ENCODE peak calls at places on chromosome X, in five cellular contexts. Y is cardiac muscle cell, T is AG04450, Q is fibroblast of the aortic adventitia, V is neural crest cell. P is an unnamed sample.
A peak's percentile ranks its signal among the peaks of the same experiment; 100 is the strongest.

GRCh38 chrX:30889147-30890125 is at the start of gene TAB3:
- DNase-seq in Y (peak; percentile 94), T (peak; percentile 93), Q (peak; percentile 96), V (peak; percentile 75), P (peak; percentile 95)

GRCh38 chrX:118726887-118727685 is at the start of gene IL13RA1:
- DNase-seq in Y (peak; percentile 92), T (no peak), Q (peak; percentile 65), V (peak; percentile 54), P (peak; percentile 62)

GRCh38 chrX:3461824-3462508 is 115.5 kb upstream of the MXRA5 start:
- DNase-seq in Y (no peak), T (no peak), Q (no peak), V (no peak), P (no peak)

GRCh38 chrX:15877380-15877779 is 22.8 kb upstream of the AP1S2 start:
- DNase-seq in Y (no peak), T (peak; percentile 10), Q (peak; percentile 49), V (no peak), P (no peak)

GRCh38 chrX:34299451-34299967 is 167.4 kb upstream of the FAM47A start:
- DNase-seq in Y (no peak), T (no peak), Q (no peak), V (no peak), P (no peak)

GRCh38 chrX:104922206-104922621 is 298.3 kb downstream of the TEX13A start:
- DNase-seq in Y (peak; percentile 75), T (peak; percentile 2), Q (peak; percentile 65), V (peak; percentile 60), P (peak; percentile 62)

GRCh38 chrX:21740329-21741274 is 17.3 kb downstream of the SMPX start:
- DNase-seq in Y (peak; percentile 32), T (no peak), Q (no peak), V (no peak), P (no peak)

GRCh38 chrX:9928083-9928482 is 39.1 kb upstream of the CLDN34 start:
- DNase-seq in Y (peak; percentile 25), T (no peak), Q (no peak), V (peak; percentile 13), P (no peak)

GRCh38 chrX:54640721-54641120 is 110.7 kb downstream of the GNL3L start:
- DNase-seq in Y (peak; percentile 48), T (no peak), Q (no peak), V (no peak), P (no peak)

GRCh38 chrX:23592741-23593140 is 74.6 kb upstream of the PRDX4 start:
- DNase-seq in Y (no peak), T (no peak), Q (no peak), V (no peak), P (no peak)

GRCh38 chrX:107996124-107996523 is 14.0 kb upstream of the TEX13B start:
- DNase-seq in Y (no peak), T (no peak), Q (no peak), V (no peak), P (no peak)

GRCh38 chrX:15207384-15207783 is 62.5 kb downstream of the ASB9 start:
- DNase-seq in Y (no peak), T (no peak), Q (no peak), V (no peak), P (no peak)

GRCh38 chrX:4708970-4709760 is 995.7 kb upstream of the PRKX start:
- DNase-seq in Y (no peak), T (no peak), Q (no peak), V (no peak), P (no peak)

GRCh38 chrX:45803383-45803921 is 602.8 kb upstream of the DIPK2B start:
- DNase-seq in Y (no peak), T (no peak), Q (peak; percentile 85), V (no peak), P (peak; percentile 91)

GRCh38 chrX:11470231-11470630 is 177.0 kb downstream of the AMELX start:
- DNase-seq in Y (no peak), T (no peak), Q (peak; percentile 91), V (no peak), P (peak; percentile 80)

GRCh38 chrX:131778269-131779218 is 234.7 kb downstream of the OR13H1 start:
- DNase-seq in Y (no peak), T (no peak), Q (peak; percentile 91), V (no peak), P (no peak)

GRCh38 chrX:8879750-8880149 is 78.6 kb upstream of the FAM9A start:
- DNase-seq in Y (no peak), T (no peak), Q (peak; percentile 2), V (peak; percentile 5), P (no peak)

GRCh38 chrX:49209434-49210251 is 9.7 kb upstream of the SYP start:
- DNase-seq in Y (no peak), T (no peak), Q (no peak), V (no peak), P (no peak)

GRCh38 chrX:115289465-115289864 is at the start of gene LUZP4:
- DNase-seq in Y (no peak), T (no peak), Q (no peak), V (no peak), P (no peak)

DNA sequence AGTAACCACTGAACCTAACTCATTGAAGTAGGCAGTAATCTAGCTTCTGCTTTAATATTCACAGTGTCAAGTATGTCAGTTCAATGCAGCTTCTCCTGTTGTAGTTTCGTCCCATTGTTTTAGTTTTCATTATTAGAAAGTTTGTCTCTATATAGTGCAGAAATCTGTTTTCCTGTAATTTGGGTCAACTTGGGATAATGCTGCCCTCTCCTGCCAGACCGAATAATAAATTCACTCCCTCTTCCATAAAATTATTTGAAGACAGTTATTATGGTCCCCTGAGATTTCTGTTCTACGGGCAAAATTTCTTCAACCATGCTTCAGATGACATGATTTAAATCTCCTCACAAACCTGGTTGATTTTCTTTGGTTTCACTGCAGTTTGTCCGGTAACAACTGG is 4.6 kb upstream of the LUZP4 start:
- DNase-seq in Y (no peak), T (no peak), Q (peak; percentile 21), V (no peak), P (no peak)
- TF ChIP-seq CTCF in Y (peak; percentile 7), T (peak; percentile 18), Q (peak; percentile 17), V (no peak), P (peak; percentile 37)

GRCh38 chrX:26922278-26922677 is 540.9 kb downstream of the PPP4R3C start:
- DNase-seq in Y (no peak), T (no peak), Q (peak; percentile 35), V (no peak), P (no peak)

GRCh38 chrX:26914232-26914631 is 548.9 kb downstream of the PPP4R3C start:
- DNase-seq in Y (no peak), T (no peak), Q (peak; percentile 16), V (no peak), P (no peak)

GRCh38 chrX:26915064-26915463 is 548.1 kb downstream of the PPP4R3C start:
- DNase-seq in Y (no peak), T (no peak), Q (peak; percentile 2), V (no peak), P (no peak)

DNA sequence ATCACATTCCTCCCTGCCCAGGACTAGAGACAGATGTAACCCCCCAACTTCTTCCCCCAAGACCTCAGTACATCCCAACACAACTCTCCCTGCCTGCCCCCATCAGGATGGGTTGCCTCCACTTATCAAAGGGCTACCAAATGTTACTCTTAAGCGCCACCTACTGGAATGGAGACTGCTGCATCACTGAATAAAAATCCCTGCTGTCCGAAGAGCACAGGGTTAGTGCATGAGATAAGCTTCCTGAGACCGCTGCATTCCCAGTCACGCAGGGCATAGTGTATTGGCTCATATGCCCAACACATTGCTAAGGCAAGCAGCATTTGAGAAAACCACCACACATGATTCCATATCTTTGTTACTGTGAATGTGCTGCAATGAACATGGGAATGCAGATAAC is 544.5 kb downstream of the PPP4R3C start:
- DNase-seq in Y (peak; percentile 16), T (no peak), Q (peak; percentile 8), V (no peak), P (no peak)
- TF ChIP-seq CTCF in Y (peak; percentile 28), T (no peak), Q (peak; percentile 2), V (peak; percentile 42), P (no peak)

DNA sequence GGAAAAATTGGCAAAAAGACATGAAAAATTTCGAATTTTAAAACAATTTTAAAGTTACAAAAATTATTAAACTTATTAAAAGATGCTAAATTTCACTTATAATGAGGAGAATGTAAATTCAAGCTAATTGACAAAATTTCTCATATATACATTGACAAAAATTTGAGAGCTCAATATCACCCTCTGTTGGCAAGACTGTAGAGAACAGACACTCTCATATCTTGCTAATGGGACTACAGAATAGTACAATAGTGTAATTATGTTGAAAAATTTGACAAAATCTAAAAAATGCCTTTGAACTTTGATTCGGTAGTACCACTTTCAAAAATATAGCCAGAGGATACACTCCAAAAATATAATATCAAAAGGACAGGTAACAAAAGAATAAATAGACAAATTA is 29.8 kb downstream of the DCAF8L2 start:
- DNase-seq in Y (peak; percentile 13), T (no peak), Q (peak; percentile 25), V (no peak), P (no peak)
- TF ChIP-seq CTCF in Y (peak; percentile 45), T (peak; percentile 45), Q (peak; percentile 47), V (peak; percentile 63), P (peak; percentile 29)

GRCh38 chrX:109826954-109827708 is 94.1 kb upstream of the ACSL4 start:
- DNase-seq in Y (no peak), T (peak; percentile 88), Q (peak; percentile 69), V (no peak), P (peak; percentile 80)
- TF ChIP-seq CTCF in Y (peak; percentile 7), T (peak; percentile 27), Q (no peak), V (no peak), P (peak; percentile 16)

GRCh38 chrX:40237745-40238178 is 140.0 kb upstream of the BCOR start:
- DNase-seq in Y (no peak), T (no peak), Q (no peak), V (no peak), P (no peak)
- TF ChIP-seq CTCF in Y (no peak), T (no peak), Q (no peak), V (no peak), P (no peak)

P was measured in HFFc6.